ENCODE peak calls at places on chromosomes 4 and X, in six cellular contexts. U, Q, I, V, E and D are unnamed samples.

GRCh38 chrX:123779908-123780396 is 47.1 kb upstream of the THOC2 start:
- DNase-seq in V (no peak), I (no peak), Q (no peak), U (no peak), E (no peak), D (no peak)

GRCh38 chrX:110258552-110258951 is 59.3 kb downstream of the AMMECR1 start:
- DNase-seq in V (no peak), U (no peak), Q (no peak), E (no peak), I (no peak), D (no peak)

GRCh38 chr4:186727149-186727976 is 3.7 kb upstream of the FAT1 start:
- DNase-seq in Q (no peak), I (no peak), U (no peak), V (no peak), E (no peak), D (no peak)

GRCh38 chr4:86508436-86508835 is 85.7 kb upstream of the PTPN13 start:
- DNase-seq in V (no peak), Q (no peak), I (no peak), U (no peak), E (no peak), D (no peak)

GRCh38 chr4:109989618-109990017 is 76.9 kb downstream of the EGF start:
- DNase-seq in E (no peak), I (no peak), U (no peak), V (no peak), Q (no peak), D (no peak)

GRCh38 chrX:151633157-151633556 is 62.1 kb upstream of the PRRG3 start:
- DNase-seq in I (no peak), V (no peak), Q (no peak), E (no peak), U (no peak), D (no peak)

GRCh38 chr4:47933798-47934197 is 19.4 kb upstream of the NFXL1 start:
- DNase-seq in I (no peak), U (peak; percentile 36), Q (peak; percentile 67), V (no peak), E (no peak), D (no peak)

GRCh38 chr4:76615999-76616398 is 181.0 kb downstream of the SHROOM3 start:
- DNase-seq in I (no peak), E (no peak), Q (no peak), U (no peak), V (no peak), D (no peak)

GRCh38 chrX:54961750-54962149 is 32.2 kb downstream of the PFKFB1 start:
- DNase-seq in Q (no peak), U (no peak), V (no peak), E (no peak), I (no peak), D (no peak)

GRCh38 chrX:120350458-120351138 is 11.3 kb upstream of the ATP1B4 start:
- DNase-seq in Q (no peak), E (no peak), I (no peak), V (no peak), U (no peak), D (no peak)

GRCh38 chr4:175246941-175247340 is 328.8 kb downstream of the ADAM29 start:
- DNase-seq in U (no peak), V (no peak), Q (no peak), I (no peak), E (no peak), D (no peak)

GRCh38 chr4:54296548-54297203 is 67.6 kb downstream of the PDGFRA start:
- DNase-seq in I (no peak), U (no peak), Q (no peak), E (no peak), V (no peak), D (no peak)

GRCh38 chr4:89754531-89754930 is 82.4 kb downstream of the SNCA start:
- DNase-seq in V (no peak), E (no peak), I (no peak), Q (no peak), U (no peak), D (no peak)

GRCh38 chr4:145945431-145946155 is 7.0 kb upstream of the ZNF827 start:
- DNase-seq in I (no peak), U (no peak), V (no peak), Q (no peak), E (no peak), D (no peak)

GRCh38 chr4:84218002-84218401 is 281.1 kb downstream of the NKX6-1 start:
- DNase-seq in I (no peak), U (no peak), V (no peak), Q (no peak), E (no peak), D (no peak)

GRCh38 chrX:78331708-78332107 is 4.3 kb upstream of the CYSLTR1 start:
- DNase-seq in V (no peak), I (no peak), E (no peak), U (no peak), Q (peak; percentile 38), D (no peak)

GRCh38 chrX:24277405-24277804 is 36.5 kb downstream of the SUPT20HL2 start:
- DNase-seq in V (no peak), E (no peak), U (no peak), Q (no peak), I (no peak), D (no peak)

GRCh38 chr4:123116412-123116811 is 194.0 kb upstream of the NUDT6 start:
- DNase-seq in E (no peak), Q (no peak), U (peak; percentile 32), I (no peak), V (no peak), D (no peak)

GRCh38 chrX:11190745-11191510 is 79.8 kb downstream of the HCCS start:
- DNase-seq in E (no peak), U (no peak), I (peak; percentile 83), Q (no peak), V (no peak), D (no peak)

GRCh38 chrX:153598541-153599191 is at the start of gene CCNQ:
- DNase-seq in I (peak; percentile 11), V (no peak), E (peak; percentile 9), U (peak; percentile 57), Q (peak; percentile 57), D (peak; percentile 1)

GRCh38 chrX:8273451-8273894 is 102.4 kb upstream of the VCX2 start:
- DNase-seq in U (no peak), E (no peak), Q (no peak), I (no peak), V (no peak), D (no peak)

GRCh38 chr4:185205697-185206342 is 2.0 kb upstream of the CFAP97 start:
- DNase-seq in E (no peak), U (no peak), I (no peak), V (no peak), Q (no peak), D (no peak)

GRCh38 chr4:178351185-178351584 is 908.9 kb upstream of the AGA start:
- DNase-seq in U (no peak), E (no peak), Q (no peak), V (no peak), I (no peak), D (no peak)

GRCh38 chr4:138835833-138836521 is 179.6 kb upstream of the NOCT start:
- DNase-seq in E (no peak), Q (peak; percentile 8), V (no peak), I (no peak), U (peak; percentile 33), D (no peak)

GRCh38 chr4:125313497-125313896 is 1.3 kb upstream of the FAT4 start:
- DNase-seq in U (peak; percentile 59), Q (peak; percentile 69), I (peak; percentile 14), V (peak; percentile 62), E (no peak), D (no peak)

GRCh38 chrX:147914609-147915008 is 2.9 kb downstream of the FMR1 start:
- DNase-seq in Q (no peak), U (no peak), V (no peak), E (no peak), I (no peak), D (no peak)

GRCh38 chr4:140969296-140969695 is 164.0 kb downstream of the RNF150 start:
- DNase-seq in U (no peak), I (no peak), V (no peak), E (no peak), Q (no peak), D (no peak)

GRCh38 chr4:101954351-101954750 is 163.8 kb downstream of the BANK1 start:
- DNase-seq in V (no peak), E (no peak), I (peak; percentile 3), U (no peak), Q (no peak), D (no peak)

GRCh38 chrX:135740683-135741149 is 27.3 kb downstream of the CT45A3 start:
- DNase-seq in E (peak; percentile 15), V (no peak), I (no peak), U (peak; percentile 46), Q (peak; percentile 62), D (peak; percentile 5)

GRCh38 chr4:174228988-174229387 is 54.5 kb downstream of the FBXO8 start:
- DNase-seq in E (no peak), U (no peak), Q (no peak), V (no peak), I (no peak), D (no peak)

GRCh38 chr4:104393649-104394048 is 101.0 kb downstream of the CXXC4 start:
- DNase-seq in Q (no peak), U (no peak), V (no peak), E (no peak), I (no peak), D (no peak)

GRCh38 chr4:152063301-152064235 is 302.8 kb upstream of the GATB start:
- DNase-seq in E (no peak), U (peak; percentile 75), V (peak; percentile 58), Q (no peak), I (peak; percentile 29), D (no peak)

GRCh38 chrX:53441531-53442321 is 7.6 kb upstream of the HSD17B10 start:
- DNase-seq in V (peak; percentile 65), Q (peak; percentile 92), E (peak; percentile 74), I (peak; percentile 77), U (peak; percentile 98), D (peak; percentile 70)

GRCh38 chr4:55269470-55269869 is 76.6 kb upstream of the SRD5A3 start:
- DNase-seq in Q (no peak), V (no peak), I (no peak), E (no peak), U (no peak), D (no peak)

GRCh38 chr4:123478859-123479345 is 82.3 kb downstream of the SPRY1 start:
- DNase-seq in V (peak; percentile 63), E (no peak), Q (peak; percentile 49), I (no peak), U (no peak), D (no peak)

GRCh38 chrX:34341258-34341657 is 209.1 kb upstream of the FAM47A start:
- DNase-seq in Q (peak; percentile 5), E (no peak), U (no peak), I (no peak), V (no peak), D (no peak)

GRCh38 chrX:102708900-102709299 is 3.3 kb upstream of the GPRASP2 start:
- DNase-seq in Q (no peak), I (no peak), V (no peak), E (no peak), U (no peak), D (no peak)

GRCh38 chr4:111776546-111776945 is 368.7 kb upstream of the FAM241A start:
- DNase-seq in Q (no peak), I (no peak), E (no peak), V (no peak), U (no peak), D (no peak)